ENCODE peak calls at places on chromosomes 5 and 9, in four cellular contexts. One of them, this sample, is unnamed.

GRCh38 chr9:104227108-104227507 is 133.0 kb downstream of the SMC2 start:
- DNase-seq in NCI-H146: no peak
- DNase-seq in NCI-H1092 treated with DMSO at 0.1 percent for 48 hours: no peak
- DNase-seq in tibial artery: no peak
- DNase-seq in this sample: no peak

GRCh38 chr5:18745591-18745987 is 1111.3 kb downstream of the TAF11L14 start:
- DNase-seq in tibial artery: no peak
- DNase-seq in NCI-H146: peak; percentile 27
- DNase-seq in NCI-H1092 treated with DMSO at 0.1 percent for 48 hours: peak; percentile 81
- DNase-seq in this sample: no peak

GRCh38 chr5:14665949-14666741 is 1.6 kb downstream of the OTULIN start:
- DNase-seq in tibial artery: no peak
- DNase-seq in NCI-H146: no peak
- DNase-seq in NCI-H1092 treated with DMSO at 0.1 percent for 48 hours: no peak
- DNase-seq in this sample: peak; percentile 71

GRCh38 chr9:137339606-137340462 is 37.8 kb upstream of the NRARP start:
- DNase-seq in NCI-H146: no peak
- DNase-seq in NCI-H1092 treated with DMSO at 0.1 percent for 48 hours: no peak
- DNase-seq in tibial artery: no peak
- DNase-seq in this sample: no peak

GRCh38 chr9:70389642-70390266 is 24.7 kb downstream of the KLF9 start:
- DNase-seq in NCI-H1092 treated with DMSO at 0.1 percent for 48 hours: no peak
- DNase-seq in NCI-H146: no peak
- DNase-seq in tibial artery: no peak
- DNase-seq in this sample: no peak

GRCh38 chr5:101067415-101067814 is 164.3 kb upstream of the ST8SIA4 start:
- DNase-seq in NCI-H1092 treated with DMSO at 0.1 percent for 48 hours: no peak
- DNase-seq in NCI-H146: no peak
- DNase-seq in tibial artery: no peak
- DNase-seq in this sample: no peak

GRCh38 chr9:14441976-14442651 is 128.2 kb upstream of the NFIB start:
- DNase-seq in NCI-H146: no peak
- DNase-seq in tibial artery: no peak
- DNase-seq in NCI-H1092 treated with DMSO at 0.1 percent for 48 hours: no peak
- DNase-seq in this sample: peak; percentile 65

GRCh38 chr5:166595274-166595951 is 1696.0 kb upstream of the WWC1 start:
- DNase-seq in NCI-H1092 treated with DMSO at 0.1 percent for 48 hours: no peak
- DNase-seq in NCI-H146: no peak
- DNase-seq in tibial artery: no peak
- DNase-seq in this sample: no peak

GRCh38 chr9:133534346-133535284 is at the start of gene ADAMTSL2:
- DNase-seq in NCI-H1092 treated with DMSO at 0.1 percent for 48 hours: peak; percentile 93
- DNase-seq in tibial artery: no peak
- DNase-seq in NCI-H146: no peak
- DNase-seq in this sample: peak; percentile 90

GRCh38 chr9:15403155-15403554 is 19.5 kb upstream of the SNAPC3 start:
- DNase-seq in NCI-H146: no peak
- DNase-seq in tibial artery: no peak
- DNase-seq in NCI-H1092 treated with DMSO at 0.1 percent for 48 hours: no peak
- DNase-seq in this sample: peak; percentile 76

GRCh38 chr5:92492908-92493307 is 1088.1 kb downstream of the NR2F1-AS1 start:
- DNase-seq in NCI-H146: peak; percentile 7
- DNase-seq in NCI-H1092 treated with DMSO at 0.1 percent for 48 hours: no peak
- DNase-seq in tibial artery: no peak
- DNase-seq in this sample: no peak

GRCh38 chr5:87188411-87188810 is 79.3 kb upstream of the RASA1 start:
- DNase-seq in NCI-H1092 treated with DMSO at 0.1 percent for 48 hours: no peak
- DNase-seq in NCI-H146: no peak
- DNase-seq in tibial artery: no peak
- DNase-seq in this sample: no peak

GRCh38 chr9:93486269-93486668 is 32.9 kb upstream of the FAM120AOS start:
- DNase-seq in NCI-H146: no peak
- DNase-seq in tibial artery: no peak
- DNase-seq in NCI-H1092 treated with DMSO at 0.1 percent for 48 hours: no peak
- DNase-seq in this sample: no peak

GRCh38 chr5:111834926-111835599 is 78.1 kb upstream of the NREP start:
- DNase-seq in NCI-H1092 treated with DMSO at 0.1 percent for 48 hours: no peak
- DNase-seq in tibial artery: no peak
- DNase-seq in NCI-H146: no peak
- DNase-seq in this sample: no peak

GRCh38 chr5:179620703-179621350 is 2.6 kb downstream of the HNRNPH1 start:
- DNase-seq in NCI-H146: no peak
- DNase-seq in NCI-H1092 treated with DMSO at 0.1 percent for 48 hours: no peak
- DNase-seq in tibial artery: no peak
- DNase-seq in this sample: peak; percentile 11

GRCh38 chr5:93925321-93925720 is 183.9 kb upstream of the POU5F2 start:
- DNase-seq in NCI-H1092 treated with DMSO at 0.1 percent for 48 hours: no peak
- DNase-seq in tibial artery: no peak
- DNase-seq in NCI-H146: no peak
- DNase-seq in this sample: no peak

GRCh38 chr5:14793851-14794250 is 77.7 kb downstream of the ANKH start:
- DNase-seq in tibial artery: no peak
- DNase-seq in NCI-H146: no peak
- DNase-seq in NCI-H1092 treated with DMSO at 0.1 percent for 48 hours: peak; percentile 3
- DNase-seq in this sample: no peak

GRCh38 chr5:1538276-1538675 is 14.5 kb upstream of the LPCAT1 start:
- DNase-seq in tibial artery: no peak
- DNase-seq in NCI-H146: no peak
- DNase-seq in NCI-H1092 treated with DMSO at 0.1 percent for 48 hours: no peak
- DNase-seq in this sample: no peak

GRCh38 chr5:121489972-121490371 is 361.7 kb upstream of the FTMT start:
- DNase-seq in tibial artery: no peak
- DNase-seq in NCI-H1092 treated with DMSO at 0.1 percent for 48 hours: no peak
- DNase-seq in NCI-H146: no peak
- DNase-seq in this sample: no peak

GRCh38 chr9:76365028-76365427 is 29.2 kb downstream of the RFK start:
- DNase-seq in NCI-H1092 treated with DMSO at 0.1 percent for 48 hours: no peak
- DNase-seq in NCI-H146: peak; percentile 24
- DNase-seq in tibial artery: no peak
- DNase-seq in this sample: peak; percentile 39